ENCODE peak calls at places on chromosome 14, in six cellular contexts. L, S, H, Z, M and K are unnamed samples.

GRCh38 chr14:61355892-61356325 is 34.5 kb downstream of the PRKCH start:
- DNase-seq in L (peak; percentile 98), S (no peak), H (peak; percentile 34), Z (peak; percentile 85), M (peak; percentile 85), K (no peak)

GRCh38 chr14:100687386-100687785 is 39.3 kb upstream of the DLK1 start:
- DNase-seq in L (no peak), S (no peak), H (no peak), Z (no peak), M (no peak), K (no peak)

GRCh38 chr14:48398675-48399282 is 723.4 kb upstream of the MDGA2 start:
- DNase-seq in L (peak; percentile 33), S (no peak), H (peak; percentile 3), Z (no peak), M (no peak), K (no peak)

GRCh38 chr14:51744372-51745150 is 92.9 kb downstream of the FRMD6 start:
- DNase-seq in L (no peak), S (no peak), H (no peak), Z (no peak), M (no peak), K (no peak)

GRCh38 chr14:75979071-75979571 is 2.7 kb downstream of the TGFB3 start:
- DNase-seq in L (no peak), S (no peak), H (peak; percentile 33), Z (no peak), M (no peak), K (no peak)

GRCh38 chr14:65824285-65824977 is 411.9 kb downstream of the FUT8 start:
- DNase-seq in L (peak; percentile 56), S (no peak), H (peak; percentile 58), Z (no peak), M (peak; percentile 35), K (peak; percentile 79)

GRCh38 chr14:106872619-106873446 is 1346.5 kb downstream of the TMEM121 start:
- DNase-seq in L (no peak), S (no peak), H (peak; percentile 53), Z (no peak), M (no peak), K (peak; percentile 88)

GRCh38 chr14:93002049-93002448 is 79.1 kb downstream of the CHGA start:
- DNase-seq in L (no peak), S (no peak), H (no peak), Z (no peak), M (no peak), K (no peak)

GRCh38 chr14:44989497-44990440 is 27.8 kb downstream of the TOGARAM1 start:
- DNase-seq in L (no peak), S (no peak), H (no peak), Z (no peak), M (no peak), K (no peak)

GRCh38 chr14:75559451-75560187 is 18.8 kb upstream of the FLVCR2 start:
- DNase-seq in L (no peak), S (no peak), H (peak; percentile 43), Z (no peak), M (peak; percentile 46), K (no peak)

GRCh38 chr14:101980700-101981099 is 16.3 kb downstream of the DYNC1H1 start:
- DNase-seq in L (peak; percentile 73), S (no peak), H (peak; percentile 56), Z (no peak), M (peak; percentile 86), K (peak; percentile 37)

GRCh38 chr14:75202671-75203070 is 26.3 kb upstream of the TMED10 start:
- DNase-seq in L (no peak), S (no peak), H (no peak), Z (no peak), M (no peak), K (no peak)

GRCh38 chr14:79581912-79582576 is 629.3 kb downstream of the DIO2 start:
- DNase-seq in L (no peak), S (no peak), H (no peak), Z (no peak), M (no peak), K (no peak)

GRCh38 chr14:65206448-65207096 is 104.3 kb upstream of the MAX start:
- DNase-seq in L (no peak), S (no peak), H (no peak), Z (no peak), M (no peak), K (no peak)

GRCh38 chr14:22598099-22598895 is at the start of gene ABHD4:
- DNase-seq in L (no peak), S (peak; percentile 76), H (peak; percentile 78), Z (peak; percentile 89), M (peak; percentile 79), K (peak; percentile 84)

GRCh38 chr14:99930420-99931274 is 134.6 kb upstream of the EVL start:
- DNase-seq in L (no peak), S (no peak), H (no peak), Z (no peak), M (no peak), K (no peak)

GRCh38 chr14:60002819-60003492 is 83.0 kb downstream of the LRRC9 start:
- DNase-seq in L (no peak), S (no peak), H (no peak), Z (no peak), M (no peak), K (no peak)

GRCh38 chr14:105281354-105282097 is 19.3 kb downstream of the BRF1 start:
- DNase-seq in L (no peak), S (no peak), H (peak; percentile 62), Z (no peak), M (no peak), K (no peak)

GRCh38 chr14:37600880-37601741 is 5.7 kb downstream of the TTC6 start:
- DNase-seq in L (no peak), S (no peak), H (no peak), Z (no peak), M (no peak), K (no peak)

GRCh38 chr14:99395904-99396530 is 84.6 kb downstream of the SETD3 start:
- DNase-seq in L (peak; percentile 7), S (no peak), H (peak; percentile 21), Z (no peak), M (no peak), K (no peak)

GRCh38 chr14:101791919-101792572 is 30.5 kb downstream of the PPP2R5C start:
- DNase-seq in L (no peak), S (no peak), H (no peak), Z (no peak), M (no peak), K (no peak)

GRCh38 chr14:60485600-60486251 is at the start of gene C14orf39:
- DNase-seq in L (no peak), S (no peak), H (no peak), Z (no peak), M (no peak), K (no peak)

GRCh38 chr14:68627868-68628604 is 164.8 kb downstream of the ZFP36L1 start:
- DNase-seq in L (peak; percentile 29), S (no peak), H (no peak), Z (no peak), M (no peak), K (peak; percentile 86)

GRCh38 chr14:67418368-67419174 is 6.6 kb upstream of the PLEK2 start:
- DNase-seq in L (no peak), S (no peak), H (no peak), Z (no peak), M (no peak), K (no peak)

GRCh38 chr14:104544362-104544761 is 35.2 kb upstream of the C14orf180 start:
- DNase-seq in L (no peak), S (no peak), H (no peak), Z (no peak), M (no peak), K (no peak)

GRCh38 chr14:32043624-32044023 is 33.5 kb upstream of the ARHGAP5 start:
- DNase-seq in L (no peak), S (no peak), H (no peak), Z (no peak), M (no peak), K (no peak)

GRCh38 chr14:104334812-104335161 is 196.4 kb downstream of the KIF26A start:
- DNase-seq in L (no peak), S (no peak), H (no peak), Z (no peak), M (no peak), K (no peak)

GRCh38 chr14:89899917-89900680 is 54.4 kb downstream of the EFCAB11 start:
- DNase-seq in L (peak; percentile 13), S (no peak), H (no peak), Z (no peak), M (no peak), K (no peak)

GRCh38 chr14:61653507-61653906 is 41.8 kb upstream of the HIF1A start:
- DNase-seq in L (no peak), S (no peak), H (no peak), Z (no peak), M (peak; percentile 32), K (no peak)

GRCh38 chr14:94101748-94102147 is 8.8 kb upstream of the IFI27 start:
- DNase-seq in L (no peak), S (no peak), H (no peak), Z (no peak), M (no peak), K (no peak)
- TF ChIP-seq POLR2A in L (no peak), S (no peak), H (no peak), Z (no peak), M (no peak), K (no peak)

DNA sequence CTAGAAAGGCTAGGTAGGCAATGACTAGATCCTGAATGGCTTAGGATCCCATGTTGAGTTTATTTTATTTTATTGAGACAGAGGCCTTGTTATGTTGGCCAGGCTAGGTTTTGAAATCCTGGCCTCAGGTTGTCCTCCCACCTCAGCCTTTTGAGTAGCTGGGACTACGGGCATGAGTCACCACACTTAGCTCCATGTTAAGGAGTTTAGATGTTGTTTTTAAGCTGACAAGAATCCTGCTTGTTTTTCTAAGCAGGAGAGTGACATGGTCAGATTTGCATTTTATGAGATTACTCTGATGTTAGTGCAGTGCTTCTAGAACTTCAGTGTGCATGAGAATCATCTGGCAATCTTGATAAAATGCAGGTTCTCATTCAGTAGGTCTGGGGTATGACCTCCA is 14.5 kb downstream of the CCDC198 start:
- DNase-seq in L (no peak), S (no peak), H (no peak), Z (no peak), M (no peak), K (no peak)
- TF ChIP-seq POLR2A in L (no peak), S (no peak), H (no peak), Z (no peak), M (no peak), K (no peak)

DNA sequence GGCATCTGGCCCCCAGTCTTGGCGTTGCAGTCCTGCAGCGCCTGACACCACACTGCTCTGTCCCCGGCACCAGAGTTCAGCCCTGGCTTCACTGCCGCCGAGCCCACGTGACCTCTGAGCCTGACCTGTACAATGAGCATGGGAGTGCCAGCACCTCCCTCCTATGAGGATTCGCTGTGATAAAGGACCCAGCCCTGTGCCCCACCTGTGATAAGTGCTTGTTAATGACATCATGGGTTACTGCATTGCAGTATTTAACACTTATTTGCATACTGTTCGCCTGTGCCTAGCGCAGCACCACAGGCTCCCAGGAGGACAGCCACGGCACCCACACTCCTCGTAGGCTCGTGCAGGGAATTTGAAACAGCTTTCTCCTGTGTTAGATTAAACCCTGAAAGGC is 118.2 kb upstream of the GSC start:
- DNase-seq in L (no peak), S (no peak), H (no peak), Z (no peak), M (no peak), K (no peak)
- TF ChIP-seq POLR2A in L (no peak), S (no peak), H (no peak), Z (no peak), M (no peak), K (no peak)

GRCh38 chr14:49584058-49584457 is 2.1 kb downstream of the RPS29 start:
- DNase-seq in L (no peak), S (no peak), H (no peak), Z (no peak), M (no peak), K (no peak)
- TF ChIP-seq POLR2A in L (no peak), S (no peak), H (no peak), Z (no peak), M (no peak), K (no peak)

GRCh38 chr14:54686219-54686870 is 119.4 kb downstream of the SAMD4A start:
- DNase-seq in L (no peak), S (peak; percentile 50), H (no peak), Z (peak; percentile 78), M (peak; percentile 68), K (no peak)
- TF ChIP-seq POLR2A in L (no peak), S (no peak), H (no peak), Z (peak; percentile 26), M (no peak), K (no peak)